ENCODE peak calls at places on chromosomes 16 and 17, in eight cellular contexts. M, B, X, U, I, Z, H and V are unnamed samples.

GRCh38 chr16:4574919-4575705 is 19.0 kb downstream of the C16orf96 start:
- DNase-seq in M (no peak), B (no peak), X (no peak), U (no peak), I (no peak), Z (peak), H (no peak), V (no peak)

GRCh38 chr17:48540213-48540612 is 4.7 kb downstream of the HOXB2 start:
- DNase-seq in M (no peak), B (no peak), X (no peak), U (peak), I (no peak), Z (no peak), H (no peak), V (no peak)

GRCh38 chr17:7836596-7837374 is 2.8 kb downstream of the KDM6B start:
- DNase-seq in M (peak), B (peak), X (peak), U (peak), I (peak), Z (peak), H (peak), V (peak)

GRCh38 chr17:60540460-60540859 is 14.4 kb upstream of the APPBP2 start:
- DNase-seq in M (no peak), B (no peak), X (no peak), U (no peak), I (no peak), Z (no peak), H (no peak), V (no peak)

GRCh38 chr17:81453049-81453448 is 57.8 kb downstream of the BAHCC1 start:
- DNase-seq in M (peak), B (no peak), X (no peak), U (no peak), I (peak), Z (no peak), H (no peak), V (peak)

GRCh38 chr16:21263640-21264211 is 14.4 kb downstream of the CRYM start:
- DNase-seq in M (peak), B (no peak), X (no peak), U (peak), I (no peak), Z (peak), H (peak), V (peak)

GRCh38 chr17:73489333-73489732 is 154.9 kb downstream of the SDK2 start:
- DNase-seq in M (no peak), B (no peak), X (no peak), U (no peak), I (no peak), Z (no peak), H (no peak), V (no peak)

GRCh38 chr16:57991551-57992059 is 8.9 kb downstream of the ZNF319 start:
- DNase-seq in M (no peak), B (no peak), X (no peak), U (no peak), I (no peak), Z (no peak), H (no peak), V (no peak)

GRCh38 chr17:21674242-21674731 is 18.0 kb upstream of the KCNJ18 start:
- DNase-seq in M (no peak), B (no peak), X (no peak), U (no peak), I (no peak), Z (no peak), H (no peak), V (no peak)

GRCh38 chr17:66790476-66791061 is 44.3 kb upstream of the CACNG5 start:
- DNase-seq in M (no peak), B (no peak), X (no peak), U (peak), I (no peak), Z (no peak), H (no peak), V (no peak)

GRCh38 chr16:81885976-81886586 is 107.0 kb downstream of the PLCG2 start:
- DNase-seq in M (peak), B (no peak), X (peak), U (peak), I (no peak), Z (peak), H (peak), V (peak)

GRCh38 chr16:72785886-72786285 is 262.0 kb downstream of the ZFHX3 start:
- DNase-seq in M (no peak), B (no peak), X (peak), U (no peak), I (no peak), Z (no peak), H (no peak), V (no peak)

GRCh38 chr17:43371227-43371821 is 27.5 kb upstream of the ARL4D start:
- DNase-seq in M (no peak), B (no peak), X (no peak), U (no peak), I (no peak), Z (no peak), H (no peak), V (no peak)

GRCh38 chr17:61250335-61250890 is 149.2 kb upstream of the TBX2 start:
- DNase-seq in M (no peak), B (no peak), X (no peak), U (peak), I (no peak), Z (no peak), H (peak), V (no peak)

GRCh38 chr16:85072947-85073346 is 39.3 kb downstream of the CIBAR2 start:
- DNase-seq in M (no peak), B (no peak), X (no peak), U (peak), I (no peak), Z (no peak), H (peak), V (peak)

GRCh38 chr17:60231234-60231633 is 81.5 kb downstream of the CA4 start:
- DNase-seq in M (peak), B (no peak), X (peak), U (peak), I (no peak), Z (peak), H (peak), V (peak)

GRCh38 chr17:15398736-15399331 is 57.4 kb upstream of the TEKT3 start:
- DNase-seq in M (no peak), B (no peak), X (peak), U (peak), I (peak), Z (no peak), H (peak), V (peak)

GRCh38 chr16:35569413-35569812 is 2110.0 kb downstream of the TP53TG3F start:
- DNase-seq in M (no peak), B (no peak), X (no peak), U (no peak), I (no peak), Z (no peak), H (no peak), V (no peak)

GRCh38 chr17:6670571-6670970 is 19.0 kb downstream of the C17orf100 start:
- DNase-seq in M (no peak), B (no peak), X (no peak), U (no peak), I (no peak), Z (no peak), H (no peak), V (no peak)

GRCh38 chr17:14950216-14950615 is 314.9 kb downstream of the PMP22 start:
- DNase-seq in M (no peak), B (no peak), X (no peak), U (peak), I (no peak), Z (no peak), H (peak), V (no peak)

GRCh38 chr17:56809106-56809819 is 24.5 kb downstream of the C17orf67 start:
- DNase-seq in M (no peak), B (no peak), X (no peak), U (no peak), I (no peak), Z (no peak), H (no peak), V (no peak)

GRCh38 chr17:48484256-48484655 is 46.6 kb downstream of the HOXB1 start:
- DNase-seq in M (no peak), B (no peak), X (no peak), U (peak), I (no peak), Z (no peak), H (peak), V (no peak)

GRCh38 chr16:2470234-2470601 is 879 bp upstream of the NTN3 start:
- DNase-seq in M (no peak), B (no peak), X (no peak), U (no peak), I (no peak), Z (no peak), H (no peak), V (no peak)

GRCh38 chr17:45131616-45132301 is 556 bp downstream of the PLCD3 start:
- DNase-seq in M (peak), B (no peak), X (peak), U (no peak), I (no peak), Z (peak), H (peak), V (peak)

GRCh38 chr17:30975042-30975820 is 4.4 kb downstream of the RNF135 start:
- DNase-seq in M (no peak), B (no peak), X (no peak), U (no peak), I (no peak), Z (no peak), H (no peak), V (no peak)

GRCh38 chr17:36545093-36545464 is 360 bp downstream of the GGNBP2 start:
- DNase-seq in M (no peak), B (peak), X (no peak), U (no peak), I (no peak), Z (no peak), H (no peak), V (no peak)

GRCh38 chr16:67781548-67781921 is 24.8 kb downstream of the RANBP10 start:
- DNase-seq in M (no peak), B (no peak), X (no peak), U (peak), I (no peak), Z (no peak), H (no peak), V (no peak)

GRCh38 chr17:2181206-2181983 is 122.2 kb downstream of the SMG6 start:
- DNase-seq in M (no peak), B (peak), X (peak), U (peak), I (peak), Z (peak), H (peak), V (peak)

GRCh38 chr16:53153130-53153529 is 98.3 kb downstream of the CHD9 start:
- DNase-seq in M (no peak), B (no peak), X (no peak), U (no peak), I (no peak), Z (no peak), H (peak), V (no peak)
- H3K4me3 ChIP-seq in M (no peak), B (no peak), X (no peak), U (no peak), I (no peak), Z (no peak), H (no peak), V (no peak)

GRCh38 chr16:47731252-47731651 is 270.1 kb downstream of the PHKB start:
- DNase-seq in M (no peak), B (no peak), X (no peak), U (peak), I (no peak), Z (no peak), H (peak), V (peak)
- H3K27ac ChIP-seq in M (no peak), B (no peak), X (no peak), U (no peak), I (peak), Z (no peak), H (no peak), V (no peak)

DNA sequence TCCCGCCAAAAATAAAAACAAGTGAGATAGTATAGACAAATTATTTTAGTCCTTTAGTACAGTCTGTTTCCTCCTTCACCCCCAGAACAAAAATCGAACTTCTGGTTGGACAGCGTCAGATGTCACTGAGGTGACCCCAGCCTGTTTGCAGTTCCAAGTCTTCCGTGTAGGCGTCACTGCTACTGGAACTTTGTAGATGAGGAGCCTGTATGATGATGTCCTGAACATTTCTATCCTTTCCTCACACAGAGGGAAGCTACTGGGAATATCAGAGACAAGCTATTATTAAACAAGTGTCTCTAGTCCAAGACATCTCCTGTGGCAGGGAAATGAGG is 924 bp upstream of the VEZF1 start:
- DNase-seq in M (no peak), B (no peak), X (no peak), U (peak), I (no peak), Z (peak), H (peak), V (no peak)
- H3K4me3 ChIP-seq in M (peak), B (peak), X (peak), U (peak), I (peak), Z (peak), H (peak), V (peak)

GRCh38 chr16:62883526-62883925 is 847.3 kb upstream of the CDH8 start:
- DNase-seq in M (no peak), B (no peak), X (no peak), U (no peak), I (no peak), Z (no peak), H (no peak), V (no peak)
- H3K27ac ChIP-seq in M (no peak), B (no peak), X (no peak), U (no peak), I (no peak), Z (no peak), H (no peak), V (no peak)

GRCh38 chr17:77377836-77378235 is 237.1 kb downstream of the SEC14L1 start:
- DNase-seq in M (no peak), B (no peak), X (no peak), U (no peak), I (no peak), Z (no peak), H (no peak), V (no peak)
- H3K4me3 ChIP-seq in M (no peak), B (no peak), X (no peak), U (peak), I (no peak), Z (no peak), H (no peak), V (no peak)

GRCh38 chr17:76528156-76528527 is 9.4 kb downstream of the CYGB start:
- DNase-seq in M (no peak), B (no peak), X (peak), U (no peak), I (no peak), Z (no peak), H (no peak), V (peak)
- H3K27ac ChIP-seq in M (no peak), B (peak), X (peak), U (peak), I (peak), Z (no peak), H (peak), V (no peak)